ENCODE peak calls at places on chromosome 9, in five cellular contexts. Z is adrenal gland, O is heart left ventricle, E is fibroblast of lung, M is Peyer's patch. R is an unnamed sample.

GRCh38 chr9:82247318-82247717 is 258.7 kb downstream of the SPATA31D1 start:
- DNase-seq in E (no peak), Z (no peak), O (no peak), M (no peak), R (no peak)

GRCh38 chr9:114631166-114631565 is 20.1 kb downstream of the TMEM268 start:
- DNase-seq in E (no peak), Z (no peak), O (no peak), M (no peak), R (no peak)

GRCh38 chr9:107548298-107549142 is 59.0 kb upstream of the KLF4 start:
- DNase-seq in E (peak; percentile 89), Z (peak; percentile 70), M (peak; percentile 53), O (peak; percentile 33), R (no peak)

GRCh38 chr9:94656190-94656589 is 16.9 kb upstream of the FBP1 start:
- DNase-seq in Z (peak; percentile 63), E (peak; percentile 22), M (peak; percentile 82), O (no peak), R (peak; percentile 63)

GRCh38 chr9:128056086-128056485 is 11.0 kb downstream of the NAIF1 start:
- DNase-seq in O (no peak), M (no peak), E (no peak), Z (no peak), R (no peak)

GRCh38 chr9:131178382-131178781 is 53.0 kb downstream of the NUP214 start:
- DNase-seq in O (peak; percentile 74), E (peak; percentile 55), Z (peak; percentile 82), M (peak; percentile 86), R (peak; percentile 68)

GRCh38 chr9:17009071-17009470 is 125.8 kb upstream of the CNTLN start:
- DNase-seq in E (no peak), O (no peak), M (no peak), Z (no peak), R (no peak)

GRCh38 chr9:93955356-93956182 is 414 bp upstream of the BARX1 start:
- DNase-seq in M (no peak), O (no peak), Z (no peak), E (no peak), R (no peak)

GRCh38 chr9:116087751-116088194 is 65.8 kb upstream of the PAPPA start:
- DNase-seq in M (no peak), Z (no peak), E (peak; percentile 85), O (no peak), R (no peak)

GRCh38 chr9:134378901-134379338 is 52.7 kb downstream of the RXRA start:
- DNase-seq in M (no peak), Z (peak; percentile 91), E (peak; percentile 61), O (peak; percentile 80), R (peak; percentile 67)

GRCh38 chr9:120477534-120478001 is 102.4 kb downstream of the CDK5RAP2 start:
- DNase-seq in M (peak; percentile 52), Z (peak; percentile 92), O (peak; percentile 56), E (peak; percentile 88), R (peak; percentile 53)

GRCh38 chr9:38233343-38233742 is 159.2 kb upstream of the ALDH1B1 start:
- DNase-seq in Z (peak; percentile 52), O (no peak), M (no peak), E (no peak), R (no peak)

GRCh38 chr9:87375397-87376073 is 122.1 kb upstream of the DAPK1 start:
- DNase-seq in O (no peak), M (no peak), E (peak; percentile 70), Z (no peak), R (no peak)

GRCh38 chr9:34458967-34459355 is 356 bp downstream of the DNAI1 start:
- DNase-seq in O (no peak), E (no peak), M (no peak), Z (no peak), R (no peak)

GRCh38 chr9:34457266-34458012 is 931 bp downstream of the FAM219A start:
- DNase-seq in E (peak; percentile 81), O (peak; percentile 85), Z (peak; percentile 88), M (peak; percentile 64), R (peak; percentile 56)

GRCh38 chr9:34454571-34455065 is 3.8 kb downstream of the FAM219A start:
- DNase-seq in O (peak; percentile 59), Z (peak; percentile 50), E (peak; percentile 40), M (no peak), R (no peak)

GRCh38 chr9:34458013-34458966 is at the start of the genes DNAI1 and FAM219A:
- DNase-seq in E (peak; percentile 98), Z (peak; percentile 99), M (peak; percentile 99), O (peak; percentile 99), R (peak; percentile 99)

DNA sequence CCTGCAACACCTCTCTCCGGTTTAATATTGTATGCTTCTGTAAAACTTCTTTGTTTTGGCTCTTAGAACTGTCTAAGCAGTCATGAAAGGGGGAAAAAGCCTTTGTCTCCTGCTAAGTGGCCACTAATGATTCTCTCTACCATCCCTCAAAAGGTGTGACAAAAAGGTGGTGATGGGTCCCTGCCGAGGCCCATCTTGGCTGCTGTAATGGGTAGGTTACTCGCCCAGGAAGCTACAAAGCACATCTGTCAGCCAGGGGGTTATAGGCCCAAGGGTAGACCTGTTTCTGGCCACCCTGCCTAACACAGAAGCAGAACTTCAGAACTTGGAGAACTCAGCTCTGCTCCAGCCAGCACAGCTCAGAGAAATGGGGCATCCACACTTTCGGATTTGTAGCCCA is 1.6 kb downstream of the FAM219A start:
- DNase-seq in E (no peak), M (no peak), Z (no peak), O (no peak), R (no peak)
- H3K27ac ChIP-seq in E (peak overlapping the region; percentile 88), M (no peak overlapping the region), Z (peak overlapping the region; percentile 73), O (peak overlapping the region; percentile 86), R (peak overlapping the region; percentile 71)

GRCh38 chr9:2023532-2023931 is 8.4 kb downstream of the SMARCA2 start:
- DNase-seq in Z (no peak), E (no peak), M (no peak), O (no peak), R (no peak)
- H3K4me1 ChIP-seq in Z (peaks cover 89% of the 10 kb centered on the region), E (peaks cover 6% of the 10 kb centered on the region), M (peaks cover 7% of the 10 kb centered on the region), O (peaks cover 93% of the 10 kb centered on the region), R (peaks cover 42% of the 10 kb centered on the region)

DNA sequence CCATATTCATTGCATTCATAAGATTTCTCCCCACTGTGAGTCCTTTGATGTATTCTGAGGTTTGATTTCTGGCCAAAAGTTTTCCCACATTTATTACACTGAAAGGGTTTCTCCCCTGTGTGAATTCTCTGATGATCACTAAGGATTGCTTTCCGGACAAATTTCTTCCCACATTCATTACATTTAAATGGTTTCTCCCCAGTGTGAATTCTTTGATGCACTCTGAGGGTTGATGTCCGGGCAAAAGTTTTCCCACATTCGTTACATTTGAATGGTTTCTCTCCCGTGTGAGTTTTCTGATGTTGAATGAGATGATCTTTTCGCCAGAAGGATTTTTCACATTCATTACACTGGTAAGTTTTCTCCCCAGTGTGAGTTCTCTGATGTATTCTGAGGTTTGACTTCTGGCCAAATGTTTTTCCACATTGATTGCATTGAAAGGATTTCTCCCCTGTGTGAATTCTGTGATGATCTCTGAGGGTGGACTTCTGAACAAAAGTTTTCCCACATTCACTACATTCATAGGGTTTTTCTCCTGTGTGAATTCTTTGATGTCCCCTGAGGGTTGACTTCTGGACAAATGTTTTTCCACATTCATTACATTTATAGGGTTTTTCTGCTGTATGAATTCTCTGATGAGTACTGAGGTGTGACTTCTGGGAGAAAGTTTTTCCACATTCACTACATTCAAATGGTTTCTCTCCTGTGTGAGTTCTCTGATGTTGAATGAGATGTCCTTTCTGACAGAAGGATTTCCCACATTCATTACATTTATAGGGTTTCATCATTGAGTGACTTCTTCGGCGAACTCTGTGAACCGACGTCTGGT is 18.8 kb downstream of the ZNF510 start:
- DNase-seq in E (peak; percentile 19), M (no peak), O (no peak), Z (no peak), R (no peak)
- H3K9me3 ChIP-seq in E (peaks cover 12% of the 10 kb centered on the region), M (peaks cover 3% of the 10 kb centered on the region), O (peaks cover 34% of the 10 kb centered on the region), Z (peaks cover 35% of the 10 kb centered on the region), R (peaks cover 92% of the 10 kb centered on the region)

GRCh38 chr9:34996181-34996904 is 6.8 kb downstream of the DNAJB5 start:
- DNase-seq in E (no peak), Z (peak; percentile 58), O (no peak), M (no peak), R (no peak)

GRCh38 chr9:34999576-34999975 is 10.0 kb downstream of the DNAJB5 start:
- DNase-seq in Z (peak; percentile 52), E (no peak), O (no peak), M (no peak), R (no peak)

GRCh38 chr9:34996905-34997279 is 7.3 kb downstream of the DNAJB5 start:
- DNase-seq in M (peak; percentile 83), Z (peak; percentile 50), E (no peak), O (no peak), R (no peak)

GRCh38 chr9:34997375-34997774 is 7.8 kb downstream of the DNAJB5 start:
- DNase-seq in Z (peak; percentile 49), E (no peak), M (no peak), O (no peak), R (no peak)

GRCh38 chr9:34998266-34998665 is 8.7 kb downstream of the DNAJB5 start:
- DNase-seq in O (no peak), M (no peak), E (no peak), Z (peak; percentile 46), R (no peak)
- H3K27ac ChIP-seq in O (no peak overlapping the region), M (no peak overlapping the region), E (no peak overlapping the region), Z (peak overlapping the region; percentile 34), R (peak overlapping the region; percentile 94)

DNA sequence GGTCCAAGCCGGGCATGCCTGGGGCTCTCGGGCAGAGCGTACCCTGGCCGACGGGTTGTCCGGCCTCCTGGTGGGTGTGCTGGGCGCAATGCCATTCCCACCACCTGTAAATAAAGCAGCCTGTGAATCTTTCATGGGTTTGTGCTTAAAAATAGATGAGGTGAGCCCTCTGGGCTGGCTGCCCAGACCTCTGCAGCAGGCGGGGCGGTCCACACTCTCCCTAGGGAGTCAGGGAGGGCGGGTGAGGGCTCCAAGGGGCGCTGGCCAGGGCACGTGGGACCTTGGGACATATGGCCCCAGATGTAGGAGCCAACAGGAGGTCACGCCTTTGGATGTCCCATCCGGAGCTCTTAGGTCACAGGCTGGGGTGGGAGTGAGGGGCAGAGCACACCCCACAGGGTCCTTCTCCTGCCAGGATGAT is 3.6 kb upstream of the AGPAT2 start:
- DNase-seq in Z (no peak), O (peak; percentile 86), E (no peak), M (no peak), R (no peak)
- H3K4me1 ChIP-seq in Z (peaks cover 11% of the 10 kb centered on the region), O (peaks cover 50% of the 10 kb centered on the region), E (peaks cover 6% of the 10 kb centered on the region), M (peaks cover 3% of the 10 kb centered on the region), R (peaks cover 77% of the 10 kb centered on the region)